ENCODE peak calls at places on chromosomes 3 and 15, in five cellular contexts. One of them, this sample, is unnamed.

GRCh38 chr15:34217587-34218225 is 7.1 kb upstream of the EMC4 start:
- DNase-seq in HCT116: no peak
- DNase-seq in gastrocnemius medialis: no peak
- DNase-seq in transverse colon: no peak
- DNase-seq in GM12892: no peak
- DNase-seq in this sample: no peak

GRCh38 chr3:37243811-37244748 is 69.7 kb upstream of the LRRFIP2 start:
- DNase-seq in HCT116: peak
- DNase-seq in gastrocnemius medialis: peak
- DNase-seq in transverse colon: peak
- DNase-seq in GM12892: peak
- DNase-seq in this sample: peak

GRCh38 chr3:100637197-100637631 is 27.8 kb downstream of the ADGRG7 start:
- DNase-seq in HCT116: no peak
- DNase-seq in gastrocnemius medialis: no peak
- DNase-seq in transverse colon: no peak
- DNase-seq in GM12892: no peak
- DNase-seq in this sample: no peak

GRCh38 chr15:75309711-75310110 is 26.2 kb upstream of the COMMD4 start:
- DNase-seq in HCT116: no peak
- DNase-seq in gastrocnemius medialis: no peak
- DNase-seq in transverse colon: no peak
- DNase-seq in GM12892: no peak
- DNase-seq in this sample: no peak

GRCh38 chr3:62180514-62180913 is 192.8 kb downstream of the FEZF2 start:
- DNase-seq in HCT116: no peak
- DNase-seq in gastrocnemius medialis: no peak
- DNase-seq in transverse colon: no peak
- DNase-seq in GM12892: no peak
- DNase-seq in this sample: no peak

GRCh38 chr3:103968751-103969150 is 1398.0 kb upstream of the ALCAM start:
- DNase-seq in HCT116: no peak
- DNase-seq in gastrocnemius medialis: no peak
- DNase-seq in transverse colon: no peak
- DNase-seq in GM12892: no peak
- DNase-seq in this sample: no peak

GRCh38 chr3:116607205-116607604 is 102.4 kb upstream of the TUSC7 start:
- DNase-seq in HCT116: no peak
- DNase-seq in gastrocnemius medialis: no peak
- DNase-seq in transverse colon: no peak
- DNase-seq in GM12892: no peak
- DNase-seq in this sample: no peak

GRCh38 chr15:90076716-90077115 is 25.6 kb downstream of the IDH2 start:
- DNase-seq in HCT116: no peak
- DNase-seq in gastrocnemius medialis: no peak
- DNase-seq in transverse colon: no peak
- DNase-seq in GM12892: no peak
- DNase-seq in this sample: no peak

GRCh38 chr3:194300392-194300758 is 50.8 kb downstream of the CPN2 start:
- DNase-seq in HCT116: no peak
- DNase-seq in gastrocnemius medialis: peak
- DNase-seq in transverse colon: peak
- DNase-seq in GM12892: no peak
- DNase-seq in this sample: peak

GRCh38 chr15:100493213-100493612 is 35.5 kb downstream of the CERS3 start:
- DNase-seq in HCT116: no peak
- DNase-seq in gastrocnemius medialis: no peak
- DNase-seq in transverse colon: no peak
- DNase-seq in GM12892: no peak
- DNase-seq in this sample: no peak

GRCh38 chr3:197197334-197197733 is 101.1 kb downstream of the DLG1 start:
- DNase-seq in HCT116: no peak
- DNase-seq in gastrocnemius medialis: no peak
- DNase-seq in transverse colon: no peak
- DNase-seq in GM12892: no peak
- DNase-seq in this sample: no peak

GRCh38 chr15:44812029-44812517 is 75.7 kb downstream of the TRIM69 start:
- DNase-seq in HCT116: no peak
- DNase-seq in gastrocnemius medialis: no peak
- DNase-seq in transverse colon: peak
- DNase-seq in GM12892: no peak
- DNase-seq in this sample: no peak

GRCh38 chr15:78457101-78457500 is 19.1 kb downstream of the IREB2 start:
- DNase-seq in HCT116: no peak
- DNase-seq in gastrocnemius medialis: no peak
- DNase-seq in transverse colon: no peak
- DNase-seq in GM12892: no peak
- DNase-seq in this sample: no peak

GRCh38 chr15:52483712-52484111 is 45.0 kb downstream of the MYO5A start:
- DNase-seq in HCT116: no peak
- DNase-seq in gastrocnemius medialis: no peak
- DNase-seq in transverse colon: no peak
- DNase-seq in GM12892: no peak
- DNase-seq in this sample: no peak

GRCh38 chr15:76193934-76194333 is 117.3 kb downstream of the ETFA start:
- DNase-seq in HCT116: no peak
- DNase-seq in gastrocnemius medialis: no peak
- DNase-seq in transverse colon: no peak
- DNase-seq in GM12892: no peak
- DNase-seq in this sample: no peak

GRCh38 chr3:13268961-13269391 is 151.1 kb downstream of the NUP210 start:
- DNase-seq in HCT116: no peak
- DNase-seq in gastrocnemius medialis: no peak
- DNase-seq in transverse colon: no peak
- DNase-seq in GM12892: no peak
- DNase-seq in this sample: no peak

GRCh38 chr15:58147151-58147550 is 9.0 kb downstream of the AQP9 start:
- DNase-seq in HCT116: no peak
- DNase-seq in gastrocnemius medialis: no peak
- DNase-seq in transverse colon: no peak
- DNase-seq in GM12892: no peak
- DNase-seq in this sample: no peak

GRCh38 chr3:54822206-54822605 is 105.7 kb downstream of the LRTM1 start:
- DNase-seq in HCT116: no peak
- DNase-seq in gastrocnemius medialis: no peak
- DNase-seq in transverse colon: peak
- DNase-seq in GM12892: no peak
- DNase-seq in this sample: no peak

GRCh38 chr15:101664303-101664913 is 12.2 kb upstream of the TM2D3 start:
- DNase-seq in HCT116: no peak
- DNase-seq in gastrocnemius medialis: no peak
- DNase-seq in transverse colon: no peak
- DNase-seq in GM12892: no peak
- DNase-seq in this sample: no peak

GRCh38 chr3:133038089-133038730 is at the start of gene TMEM108:
- DNase-seq in HCT116: no peak
- DNase-seq in gastrocnemius medialis: peak
- DNase-seq in transverse colon: peak
- DNase-seq in GM12892: no peak
- DNase-seq in this sample: peak

GRCh38 chr3:72042397-72043211 is 257.7 kb upstream of the PROK2 start:
- DNase-seq in HCT116: no peak
- DNase-seq in gastrocnemius medialis: no peak
- DNase-seq in transverse colon: no peak
- DNase-seq in GM12892: no peak
- DNase-seq in this sample: no peak

DNA sequence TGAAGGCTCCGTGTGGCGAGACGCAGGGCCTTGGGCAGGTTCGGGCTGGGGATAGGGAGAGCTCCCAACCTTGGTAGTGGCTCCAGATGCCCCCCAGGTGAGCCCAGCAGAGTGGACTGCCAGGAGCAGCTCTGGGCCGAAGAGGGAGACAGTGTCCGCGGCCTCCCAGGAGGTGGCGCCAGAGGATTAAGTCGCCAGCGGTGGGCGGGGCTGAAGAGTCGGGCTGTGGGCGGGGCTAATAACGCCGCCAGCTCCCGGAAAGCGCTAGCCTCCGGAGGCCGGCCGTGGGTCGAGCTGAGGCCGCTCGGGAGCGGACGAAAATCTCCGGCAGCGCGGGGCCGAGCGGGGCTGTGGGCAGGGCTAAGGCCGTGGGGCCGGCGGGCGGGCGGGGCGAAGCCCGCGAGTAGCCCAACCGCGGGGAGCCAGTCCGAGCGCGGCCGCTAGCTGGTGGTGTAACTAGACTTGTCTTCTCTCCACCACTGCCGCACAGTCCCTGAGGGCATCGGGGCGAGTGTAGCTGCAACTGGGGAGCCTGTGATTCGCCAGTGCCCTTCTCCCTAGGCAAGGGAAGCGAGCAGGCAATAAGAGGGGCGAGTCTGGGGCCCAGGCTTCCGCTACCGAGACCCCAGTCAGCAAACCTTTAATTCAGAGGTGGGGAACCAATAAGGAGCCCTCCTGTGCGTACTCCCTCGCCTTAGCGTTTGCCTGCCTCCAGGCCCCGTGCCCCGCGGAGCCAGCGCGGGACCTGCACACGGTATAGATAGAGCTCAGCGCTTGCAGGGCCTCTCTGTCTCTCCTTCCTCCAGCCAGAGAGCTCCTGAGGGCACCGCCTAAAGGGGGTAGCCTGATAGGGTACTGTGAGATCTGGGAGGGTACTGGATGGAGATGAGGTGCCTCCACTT is 14.4 kb upstream of the BSN start:
- DNase-seq in HCT116: peak
- DNase-seq in gastrocnemius medialis: peak
- DNase-seq in transverse colon: peak
- DNase-seq in GM12892: peak
- DNase-seq in this sample: peak
- TF ChIP-seq POLR2A in HCT116: no peak
- TF ChIP-seq POLR2A in gastrocnemius medialis: peak
- TF ChIP-seq POLR2A in transverse colon: no peak
- TF ChIP-seq POLR2A in GM12892: peak
- TF ChIP-seq POLR2A in this sample: peak

GRCh38 chr3:179687967-179688535 is 35.2 kb downstream of the USP13 start:
- DNase-seq in HCT116: no peak
- DNase-seq in gastrocnemius medialis: no peak
- DNase-seq in transverse colon: no peak
- DNase-seq in GM12892: no peak
- DNase-seq in this sample: no peak
- TF ChIP-seq POLR2A in HCT116: no peak
- TF ChIP-seq POLR2A in gastrocnemius medialis: no peak
- TF ChIP-seq POLR2A in transverse colon: no peak
- TF ChIP-seq POLR2A in GM12892: no peak
- TF ChIP-seq POLR2A in this sample: no peak

DNA sequence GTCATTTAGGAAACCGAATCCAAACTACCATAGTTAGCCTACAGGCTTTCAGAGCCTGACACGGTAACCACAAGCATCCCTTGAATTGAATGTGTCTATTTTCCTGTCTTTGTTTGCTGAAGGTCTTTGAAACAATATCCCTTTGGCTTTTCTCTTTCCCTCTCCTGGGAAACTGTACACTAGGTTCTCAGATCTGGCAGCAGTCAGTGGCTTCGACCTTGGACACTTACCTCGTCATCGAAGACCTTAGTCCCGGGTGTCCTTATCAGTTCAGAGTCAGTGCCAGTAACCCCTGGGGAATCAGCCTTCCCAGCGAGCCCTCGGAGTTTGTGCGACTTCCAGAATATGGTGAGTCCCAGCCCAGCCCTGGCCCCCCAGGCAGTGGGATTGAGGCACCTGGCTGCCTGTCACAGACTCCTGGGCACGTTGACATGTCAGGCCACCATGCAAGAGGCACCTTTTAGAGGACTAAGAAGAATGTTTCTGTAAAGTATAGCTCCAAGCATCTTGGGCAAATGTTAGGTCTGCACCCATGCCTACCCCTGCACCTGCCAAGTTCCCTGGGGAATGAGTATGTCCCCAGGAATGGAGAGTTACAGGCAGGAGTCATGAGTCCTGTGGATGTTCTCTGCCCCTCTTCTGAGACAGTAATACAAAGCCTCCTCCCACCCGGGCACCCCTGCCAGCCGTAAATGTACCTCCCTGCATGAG is 30.4 kb upstream of the UMPS start:
- DNase-seq in HCT116: no peak
- DNase-seq in gastrocnemius medialis: no peak
- DNase-seq in transverse colon: no peak
- DNase-seq in GM12892: no peak
- DNase-seq in this sample: no peak
- TF ChIP-seq POLR2A in HCT116: no peak
- TF ChIP-seq POLR2A in gastrocnemius medialis: no peak
- TF ChIP-seq POLR2A in transverse colon: no peak
- TF ChIP-seq POLR2A in GM12892: no peak
- TF ChIP-seq POLR2A in this sample: no peak

GRCh38 chr3:98568402-98568801 is 25.0 kb downstream of the CPOX start:
- DNase-seq in HCT116: no peak
- DNase-seq in gastrocnemius medialis: no peak
- DNase-seq in transverse colon: no peak
- DNase-seq in GM12892: no peak
- DNase-seq in this sample: no peak

GRCh38 chr3:98573231-98573728 is 20.1 kb downstream of the CPOX start:
- DNase-seq in HCT116: no peak
- DNase-seq in gastrocnemius medialis: no peak
- DNase-seq in transverse colon: no peak
- DNase-seq in GM12892: no peak
- DNase-seq in this sample: no peak

GRCh38 chr3:98577178-98577895 is 16.1 kb downstream of the CPOX start:
- DNase-seq in HCT116: no peak
- DNase-seq in gastrocnemius medialis: no peak
- DNase-seq in transverse colon: no peak
- DNase-seq in GM12892: no peak
- DNase-seq in this sample: no peak

DNA sequence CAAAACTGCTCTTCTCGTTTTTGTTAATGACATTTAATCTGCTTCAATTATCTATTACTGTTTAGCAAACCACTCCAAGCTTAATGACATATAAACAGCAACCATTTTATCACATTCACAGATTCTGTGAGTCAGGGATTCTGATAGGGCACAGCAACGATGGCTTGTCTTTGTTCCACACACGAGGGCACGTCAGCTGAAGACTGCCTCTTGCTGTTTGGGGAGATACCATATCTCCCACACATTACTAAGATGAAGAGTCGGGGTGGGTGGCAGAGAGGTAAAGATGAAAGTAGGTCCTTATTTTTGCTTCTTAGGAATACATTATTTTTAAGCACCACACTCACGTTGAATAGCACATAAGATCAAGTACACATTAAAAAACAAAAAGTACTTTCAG is 19.3 kb downstream of the CPOX start:
- DNase-seq in HCT116: no peak
- DNase-seq in gastrocnemius medialis: no peak
- DNase-seq in transverse colon: no peak
- DNase-seq in GM12892: no peak
- DNase-seq in this sample: no peak
- TF ChIP-seq POLR2A in HCT116: no peak
- TF ChIP-seq POLR2A in gastrocnemius medialis: no peak
- TF ChIP-seq POLR2A in transverse colon: no peak
- TF ChIP-seq POLR2A in GM12892: no peak
- TF ChIP-seq POLR2A in this sample: no peak